ENCODE peak calls at places on chromosomes 2 and 18, in four cellular contexts. N is breast epithelium, M is kidney, U is cardiac muscle cell. T is an unnamed sample.

GRCh38 chr2:226652388-226652787 is 147.2 kb downstream of the IRS1 start:
- DNase-seq in M (no peak), N (no peak), U (peak), T (peak)

GRCh38 chr2:127486247-127486912 is 39.9 kb downstream of the IWS1 start:
- DNase-seq in N (no peak), M (no peak), U (peak), T (peak)

GRCh38 chr18:27860011-27860410 is 316.9 kb downstream of the CDH2 start:
- DNase-seq in M (no peak), U (no peak), N (no peak), T (no peak)

GRCh38 chr2:168295051-168295450 is 47.7 kb upstream of the STK39 start:
- DNase-seq in N (no peak), U (no peak), M (no peak), T (no peak)

GRCh38 chr2:53177342-53177741 is 590.3 kb upstream of the CHAC2 start:
- DNase-seq in N (no peak), U (no peak), M (no peak), T (no peak)

GRCh38 chr2:203706403-203706802 is at the start of gene CD28:
- DNase-seq in N (no peak), M (peak), U (no peak), T (no peak)

GRCh38 chr18:77910347-77910746 is 660.7 kb downstream of the GALR1 start:
- DNase-seq in U (no peak), M (no peak), N (no peak), T (no peak)

GRCh38 chr2:216405588-216405987 is 6.7 kb upstream of the SMARCAL1 start:
- DNase-seq in M (no peak), N (no peak), U (no peak), T (no peak)

GRCh38 chr2:25201265-25201664 is 32.9 kb upstream of the POMC start:
- DNase-seq in U (no peak), N (no peak), M (no peak), T (no peak)

GRCh38 chr2:165469417-165469816 is at the start of gene CSRNP3:
- DNase-seq in U (peak), M (no peak), N (peak), T (peak)

GRCh38 chr2:210956101-210956500 is 399.7 kb downstream of the CPS1 start:
- DNase-seq in M (no peak), U (no peak), N (no peak), T (peak)

GRCh38 chr2:27963454-27963853 is 72.9 kb downstream of the BABAM2 start:
- DNase-seq in U (no peak), M (no peak), N (no peak), T (no peak)

GRCh38 chr2:47631840-47632398 is 151.0 kb upstream of the MSH6 start:
- DNase-seq in U (peak), M (peak), N (no peak), T (peak)

GRCh38 chr2:30226144-30227032 is 4.9 kb upstream of the LBH start:
- DNase-seq in N (no peak), M (no peak), U (peak), T (peak)

GRCh38 chr2:1730047-1730937 is 14.0 kb downstream of the PXDN start:
- DNase-seq in N (peak), M (peak), U (peak), T (no peak)

GRCh38 chr2:100405403-100406119 is 11.9 kb downstream of the CHST10 start:
- DNase-seq in M (no peak), U (no peak), N (no peak), T (no peak)

GRCh38 chr18:55353806-55354205 is 234.2 kb downstream of the TCF4 start:
- DNase-seq in N (no peak), U (no peak), M (no peak), T (no peak)

GRCh38 chr2:203678971-203679370 is 27.5 kb upstream of the CD28 start:
- DNase-seq in N (no peak), M (no peak), U (no peak), T (no peak)

GRCh38 chr2:114006460-114006859 is 116.6 kb downstream of the ACTR3 start:
- DNase-seq in M (no peak), U (no peak), N (no peak), T (no peak)

GRCh38 chr18:63823516-63824219 is 48.5 kb downstream of the SERPINB7 start:
- DNase-seq in N (no peak), U (peak), M (no peak), T (peak)

GRCh38 chr2:187581125-187581896 is 27.1 kb upstream of the TFPI start:
- DNase-seq in U (peak), M (no peak), N (no peak), T (peak)

GRCh38 chr2:8380573-8380972 is 301.3 kb upstream of the ID2 start:
- DNase-seq in N (no peak), U (no peak), M (no peak), T (no peak)
- TF ChIP-seq CTCF in N (no peak), U (no peak), M (no peak), T (no peak)

DNA sequence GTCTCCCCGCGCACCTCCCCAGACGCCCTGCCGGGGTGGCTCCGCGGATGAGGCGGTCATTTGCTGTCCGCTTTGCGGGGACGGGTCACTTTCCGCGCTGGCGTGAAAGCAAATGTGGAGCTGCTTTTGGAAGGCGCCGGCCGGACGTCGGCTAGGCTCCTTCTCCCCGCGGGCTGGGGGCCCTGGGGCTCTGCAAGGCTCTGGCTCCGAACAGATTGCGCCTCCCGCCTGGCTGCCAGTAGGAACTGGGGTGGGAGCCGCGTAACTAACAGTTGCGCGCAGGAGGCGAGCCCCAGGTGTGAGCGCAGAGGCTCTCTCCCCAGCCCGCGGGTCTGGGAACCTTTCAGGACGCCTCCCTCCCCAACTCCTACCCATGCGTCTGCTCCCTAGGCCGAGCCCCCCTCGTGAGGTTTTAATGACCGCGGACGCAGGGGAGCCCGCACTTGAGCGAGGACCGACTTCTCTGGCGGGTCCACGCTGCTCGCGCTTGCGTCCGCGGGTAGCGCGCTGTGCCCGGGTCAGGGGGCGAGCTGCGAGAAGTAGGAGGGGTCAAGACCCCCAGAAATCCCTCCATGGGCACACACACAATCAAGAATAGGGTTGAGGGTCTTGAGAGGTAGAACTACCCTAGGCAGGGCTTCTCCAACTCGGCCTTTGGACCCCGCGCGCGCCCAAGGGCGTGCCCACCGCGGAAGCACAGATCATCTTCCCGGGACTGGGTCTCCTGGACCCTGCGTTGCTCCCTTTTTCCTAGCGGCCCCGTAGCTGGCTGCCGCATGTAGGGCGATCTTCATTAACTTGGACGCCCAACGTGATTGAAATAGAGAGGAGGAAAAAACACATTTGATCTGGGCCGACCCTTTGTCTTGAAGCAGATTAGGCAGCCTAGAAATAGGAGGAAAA is 146.8 kb downstream of the MEIS1 start:
- DNase-seq in N (no peak), U (peak), M (peak), T (no peak)
- H3K4me3 ChIP-seq in N (peak), U (peak), M (no peak), T (no peak)

GRCh38 chr2:237672731-237673129 is 45.3 kb downstream of the LRRFIP1 start:
- DNase-seq in U (no peak), N (no peak), M (no peak), T (no peak)

GRCh38 chr2:237673130-237673921 is 45.9 kb downstream of the LRRFIP1 start:
- DNase-seq in N (no peak), U (peak), M (peak), T (peak)

GRCh38 chr2:237675326-237675725 is 47.9 kb downstream of the LRRFIP1 start:
- DNase-seq in U (no peak), M (no peak), N (no peak), T (no peak)

GRCh38 chr2:237671466-237672173 is 44.2 kb downstream of the LRRFIP1 start:
- DNase-seq in N (no peak), M (no peak), U (no peak), T (no peak)

GRCh38 chr2:237674731-237675276 is 47.4 kb downstream of the LRRFIP1 start:
- DNase-seq in N (peak), U (peak), M (peak), T (peak)
- H3K27ac ChIP-seq in N (peak), U (no peak), M (peak), T (peak)

DNA sequence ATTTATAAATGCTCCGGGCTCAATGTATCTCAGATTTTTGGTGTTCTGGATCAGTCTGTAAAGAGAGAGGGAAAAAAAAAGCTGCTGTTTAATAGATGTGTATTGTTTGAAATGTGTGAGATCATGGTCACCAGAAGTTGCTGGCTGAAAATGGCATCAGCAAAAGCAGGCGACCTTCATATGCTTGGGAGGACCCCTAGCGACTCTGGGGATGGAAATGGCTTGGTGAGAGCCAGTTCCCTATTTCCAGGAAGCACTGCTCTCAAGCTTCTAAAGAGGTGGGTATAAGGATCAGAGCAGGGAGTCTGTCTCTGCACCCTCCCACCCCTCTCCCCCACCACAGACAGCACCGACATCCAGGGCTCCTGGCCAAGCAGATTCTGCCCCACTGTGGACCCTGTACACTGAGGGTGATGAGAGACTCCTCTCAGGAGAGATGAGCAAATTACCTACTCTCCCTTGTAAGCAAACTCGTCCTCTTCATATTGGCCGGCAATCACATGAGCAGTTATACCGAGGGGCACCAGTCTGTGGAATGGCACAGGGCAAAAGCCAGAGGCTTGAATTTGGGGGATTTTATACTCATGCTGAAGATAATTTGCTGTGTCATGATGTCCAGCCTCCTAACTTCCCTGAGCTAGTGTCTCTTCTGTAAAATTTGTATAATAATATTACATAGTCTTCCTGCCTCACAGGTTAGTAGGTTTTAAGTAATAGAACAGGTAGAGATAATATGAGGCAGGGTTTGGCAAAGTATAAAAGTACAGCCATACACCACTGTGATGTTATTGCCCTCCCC is 29.6 kb downstream of the LHCGR start:
- DNase-seq in U (no peak), M (no peak), N (no peak), T (no peak)
- TF ChIP-seq CTCF in U (no peak), M (no peak), N (no peak), T (peak)